ENCODE peak calls at places on chromosomes 16 and 17, in six cellular contexts. One of them, this sample, is unnamed. For H3K4me1, the result is how much of the 10 kb centered on the place peaks cover.

GRCh38 chr16:4855804-4856203 is 8.5 kb downstream of the UBN1 start:
- DNase-seq in H9: no peak
- DNase-seq in IMR-90: no peak
- DNase-seq in mesenchymal stem cell: no peak
- DNase-seq in neuronal stem cell: no peak
- DNase-seq in H1: no peak
- DNase-seq in this sample: no peak

GRCh38 chr17:17063546-17064122 is 21.4 kb downstream of the MPRIP start:
- DNase-seq in IMR-90: no peak
- DNase-seq in neuronal stem cell: no peak
- DNase-seq in H1: no peak
- DNase-seq in mesenchymal stem cell: no peak
- DNase-seq in H9: peak
- DNase-seq in this sample: no peak

GRCh38 chr17:40416671-40417070 is 1.0 kb downstream of the TOP2A start:
- DNase-seq in neuronal stem cell: no peak
- DNase-seq in H1: no peak
- DNase-seq in H9: no peak
- DNase-seq in IMR-90: no peak
- DNase-seq in mesenchymal stem cell: no peak
- DNase-seq in this sample: no peak

GRCh38 chr16:2952679-2953078 is 11.4 kb upstream of the KREMEN2 start:
- DNase-seq in H9: no peak
- DNase-seq in IMR-90: no peak
- DNase-seq in H1: no peak
- DNase-seq in mesenchymal stem cell: no peak
- DNase-seq in neuronal stem cell: no peak
- DNase-seq in this sample: no peak

GRCh38 chr17:80254396-80255241 is 6.0 kb upstream of the RNF213 start:
- DNase-seq in IMR-90: peak
- DNase-seq in H1: no peak
- DNase-seq in neuronal stem cell: no peak
- DNase-seq in mesenchymal stem cell: peak
- DNase-seq in H9: peak
- DNase-seq in this sample: peak

GRCh38 chr16:59573528-59574271 is 839.6 kb upstream of the GOT2 start:
- DNase-seq in H9: no peak
- DNase-seq in neuronal stem cell: no peak
- DNase-seq in H1: no peak
- DNase-seq in IMR-90: peak
- DNase-seq in mesenchymal stem cell: peak
- DNase-seq in this sample: no peak

GRCh38 chr16:31350275-31351005 is 4.5 kb upstream of the ITGAX start:
- DNase-seq in mesenchymal stem cell: no peak
- DNase-seq in H1: no peak
- DNase-seq in H9: no peak
- DNase-seq in neuronal stem cell: no peak
- DNase-seq in IMR-90: no peak
- DNase-seq in this sample: no peak

GRCh38 chr17:29622337-29623282 is at the start of gene CORO6:
- DNase-seq in IMR-90: peak
- DNase-seq in neuronal stem cell: peak
- DNase-seq in mesenchymal stem cell: peak
- DNase-seq in H9: peak
- DNase-seq in H1: no peak
- DNase-seq in this sample: peak

GRCh38 chr16:29674188-29674587 is 4.8 kb upstream of the QPRT start:
- DNase-seq in mesenchymal stem cell: no peak
- DNase-seq in H9: no peak
- DNase-seq in neuronal stem cell: no peak
- DNase-seq in H1: no peak
- DNase-seq in IMR-90: peak
- DNase-seq in this sample: no peak

GRCh38 chr17:74814453-74814852 is 38.3 kb upstream of the NAT9 start:
- DNase-seq in mesenchymal stem cell: no peak
- DNase-seq in IMR-90: no peak
- DNase-seq in neuronal stem cell: no peak
- DNase-seq in H9: no peak
- DNase-seq in H1: no peak
- DNase-seq in this sample: no peak

GRCh38 chr17:57215317-57215716 is 41.0 kb upstream of the MSI2 start:
- DNase-seq in IMR-90: no peak
- DNase-seq in H9: no peak
- DNase-seq in mesenchymal stem cell: peak
- DNase-seq in H1: no peak
- DNase-seq in neuronal stem cell: no peak
- DNase-seq in this sample: no peak

GRCh38 chr16:27639588-27640276 is 89.8 kb downstream of the KATNIP start:
- DNase-seq in neuronal stem cell: peak
- DNase-seq in H9: peak
- DNase-seq in H1: no peak
- DNase-seq in IMR-90: peak
- DNase-seq in mesenchymal stem cell: peak
- DNase-seq in this sample: peak

GRCh38 chr16:81105946-81106345 is 9.8 kb upstream of the GCSH start:
- DNase-seq in H1: no peak
- DNase-seq in H9: no peak
- DNase-seq in neuronal stem cell: no peak
- DNase-seq in IMR-90: no peak
- DNase-seq in mesenchymal stem cell: no peak
- DNase-seq in this sample: no peak
- H3K4me1 ChIP-seq in H1: under half
- H3K4me1 ChIP-seq in H9: under half
- H3K4me1 ChIP-seq in neuronal stem cell: under half
- H3K4me1 ChIP-seq in IMR-90: under half
- H3K4me1 ChIP-seq in mesenchymal stem cell: under half
- H3K4me1 ChIP-seq in this sample: under half

DNA sequence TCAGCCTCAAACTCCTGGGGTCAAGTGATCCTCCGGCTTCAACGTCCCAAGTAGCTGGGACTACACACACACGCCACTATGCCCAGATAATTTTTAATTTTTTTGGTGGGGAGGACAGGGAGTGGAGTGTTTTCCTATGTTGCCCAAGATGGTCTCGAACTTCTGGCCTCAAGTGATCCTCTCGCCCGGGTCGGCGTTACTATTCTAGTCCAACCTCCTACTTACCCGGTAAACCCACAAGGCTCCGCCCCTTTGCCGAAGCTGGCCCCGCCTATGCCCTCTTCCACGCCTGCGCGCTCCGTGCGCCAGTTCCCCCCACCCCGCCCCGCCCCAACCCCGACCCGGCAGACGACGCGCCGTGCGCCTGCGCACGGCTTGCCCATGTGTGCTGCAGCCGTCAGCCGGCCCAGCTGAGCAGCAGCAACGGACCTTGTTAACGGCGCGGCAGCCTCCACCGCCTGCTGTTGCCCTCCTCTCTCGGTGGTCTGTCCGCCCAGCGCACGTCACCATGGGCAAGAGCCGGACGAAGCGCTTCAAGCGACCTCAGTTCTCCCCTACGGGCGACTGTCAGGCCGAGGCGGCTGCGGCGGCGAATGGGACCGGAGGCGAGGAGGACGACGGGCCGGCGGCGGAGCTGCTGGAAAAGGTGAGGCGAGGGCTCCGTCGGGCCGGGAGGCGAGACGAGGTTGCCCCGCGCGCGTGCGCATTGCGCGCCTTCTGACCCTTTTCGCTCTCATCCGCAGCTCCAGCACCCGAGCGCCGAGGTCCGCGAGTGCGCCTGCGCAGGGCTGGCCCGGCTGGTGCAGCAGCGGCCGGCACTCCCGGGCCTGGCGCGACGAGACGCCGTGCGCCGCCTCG is at the start of gene HEATR3:
- DNase-seq in neuronal stem cell: peak
- DNase-seq in IMR-90: peak
- DNase-seq in H9: peak
- DNase-seq in mesenchymal stem cell: peak
- DNase-seq in H1: peak
- DNase-seq in this sample: peak
- H4K8ac ChIP-seq in neuronal stem cell: no peak
- H4K8ac ChIP-seq in IMR-90: peak
- H4K8ac ChIP-seq in H9: no peak
- H4K8ac ChIP-seq in mesenchymal stem cell: peak
- H4K8ac ChIP-seq in H1: peak
- H4K8ac ChIP-seq in this sample: no peak

DNA sequence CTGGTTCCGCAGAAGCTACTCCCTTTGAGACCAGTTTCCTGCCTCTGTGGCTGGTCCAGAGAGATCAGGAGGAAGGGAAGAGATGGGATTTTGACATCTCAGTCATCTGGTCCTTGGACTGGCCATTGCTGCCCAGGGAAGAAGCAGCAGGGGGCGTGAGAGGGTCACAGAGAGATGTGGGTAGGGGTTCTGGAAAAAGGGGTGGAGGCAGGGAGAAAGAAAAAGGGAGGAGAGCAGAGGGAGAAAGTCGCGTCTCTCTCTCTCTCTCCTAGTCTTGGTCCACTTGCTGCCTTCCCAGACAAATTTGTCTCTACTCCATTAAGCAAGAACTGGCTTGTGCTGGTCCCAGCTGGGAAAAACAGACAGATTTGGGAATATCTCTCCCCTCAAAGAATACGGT is 4.4 kb downstream of the SHBG start:
- DNase-seq in H1: no peak
- DNase-seq in neuronal stem cell: peak
- DNase-seq in mesenchymal stem cell: peak
- DNase-seq in IMR-90: peak
- DNase-seq in H9: peak
- DNase-seq in this sample: peak
- H2BK15ac ChIP-seq in H1: no peak
- H2BK15ac ChIP-seq in neuronal stem cell: no peak
- H2BK15ac ChIP-seq in mesenchymal stem cell: no peak
- H2BK15ac ChIP-seq in IMR-90: no peak
- H2BK15ac ChIP-seq in H9: no peak
- H2BK15ac ChIP-seq in this sample: no peak

GRCh38 chr16:89316701-89317100 is 99.2 kb downstream of the ZNF778 start:
- DNase-seq in neuronal stem cell: no peak
- DNase-seq in H1: no peak
- DNase-seq in IMR-90: no peak
- DNase-seq in H9: no peak
- DNase-seq in mesenchymal stem cell: no peak
- DNase-seq in this sample: no peak
- H3K4me1 ChIP-seq in neuronal stem cell: under half
- H3K4me1 ChIP-seq in H1: under half
- H3K4me1 ChIP-seq in IMR-90: half or more
- H3K4me1 ChIP-seq in H9: under half
- H3K4me1 ChIP-seq in mesenchymal stem cell: half or more
- H3K4me1 ChIP-seq in this sample: under half

DNA sequence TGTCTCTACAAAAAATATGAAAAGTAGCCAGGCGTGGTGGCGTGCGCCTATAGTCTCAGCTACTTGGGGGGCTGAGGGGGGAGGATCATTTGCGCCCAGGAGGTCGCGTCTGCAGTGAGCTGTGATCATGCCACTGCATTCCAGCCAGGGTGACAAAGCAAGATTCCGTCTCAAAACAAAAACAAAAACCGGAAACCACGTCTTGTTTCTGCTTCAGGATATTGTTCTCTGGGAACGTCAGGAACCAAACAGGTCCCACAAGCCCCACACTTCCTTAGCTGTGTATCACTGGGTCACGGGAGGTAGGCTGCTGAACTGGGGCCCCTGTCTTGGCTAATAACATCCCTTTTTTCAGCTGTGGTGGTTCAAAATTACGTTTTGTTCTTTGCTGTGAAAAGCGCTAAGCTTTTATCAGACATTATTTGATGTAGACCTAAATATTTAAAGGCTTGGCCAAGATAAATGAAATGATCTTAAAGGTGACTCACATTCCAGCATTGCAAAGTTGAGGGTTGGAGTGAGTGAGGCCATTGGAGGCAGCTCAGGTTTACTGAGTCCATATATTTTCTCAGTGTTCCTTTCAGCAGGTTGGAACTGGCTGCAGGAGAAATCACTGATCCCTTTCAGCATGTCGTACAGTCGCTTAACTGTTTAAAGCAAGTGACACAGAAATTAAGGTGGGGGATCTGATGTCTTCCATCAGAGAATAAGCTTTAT is 16.4 kb upstream of the SEC14L1 start:
- DNase-seq in IMR-90: peak
- DNase-seq in H9: no peak
- DNase-seq in neuronal stem cell: no peak
- DNase-seq in mesenchymal stem cell: peak
- DNase-seq in H1: no peak
- DNase-seq in this sample: no peak
- H4K8ac ChIP-seq in IMR-90: peak
- H4K8ac ChIP-seq in H9: no peak
- H4K8ac ChIP-seq in neuronal stem cell: no peak
- H4K8ac ChIP-seq in mesenchymal stem cell: peak
- H4K8ac ChIP-seq in H1: no peak
- H4K8ac ChIP-seq in this sample: no peak

GRCh38 chr17:59178266-59178665 is 22.7 kb downstream of the PRR11 start:
- DNase-seq in neuronal stem cell: no peak
- DNase-seq in IMR-90: no peak
- DNase-seq in mesenchymal stem cell: no peak
- DNase-seq in H9: no peak
- DNase-seq in H1: no peak
- DNase-seq in this sample: no peak
- H2BK15ac ChIP-seq in neuronal stem cell: no peak
- H2BK15ac ChIP-seq in IMR-90: no peak
- H2BK15ac ChIP-seq in mesenchymal stem cell: no peak
- H2BK15ac ChIP-seq in H9: no peak
- H2BK15ac ChIP-seq in H1: no peak
- H2BK15ac ChIP-seq in this sample: no peak